ENCODE peak calls at places on chromosomes 16 and 17, in nine cellular contexts. D is heart left ventricle, Q is HFFc6, A is tibial nerve, B is psoas muscle, R is transverse colon, U is brain microvascular endothelial cell, E is ascending aorta, I is epithelial cell of esophagus. T is an unnamed sample.

GRCh38 chr17:77794846-77795245 is 163.7 kb upstream of the TNRC6C start:
- DNase-seq in D (no peak), Q (no peak), A (no peak), B (no peak), R (no peak), U (no peak), E (no peak), I (no peak), T (no peak)

GRCh38 chr17:48994548-48995331 is 2.4 kb upstream of the IGF2BP1 start:
- DNase-seq in D (no peak), Q (no peak), A (no peak), B (no peak), R (no peak), U (no peak), E (no peak), I (no peak), T (peak)

GRCh38 chr17:82217530-82218204 is 5.0 kb upstream of the CCDC57 start:
- DNase-seq in D (no peak), Q (peak), A (no peak), B (peak), R (peak), U (peak), E (peak), I (peak), T (peak)

GRCh38 chr17:22507823-22508222 is 815.5 kb downstream of the KCNJ18 start:
- DNase-seq in D (no peak), Q (no peak), A (no peak), B (no peak), R (no peak), U (no peak), E (no peak), I (no peak), T (no peak)

GRCh38 chr16:14302031-14302398 is 230.9 kb downstream of the MRTFB start:
- DNase-seq in D (peak), Q (peak), A (no peak), B (peak), R (peak), U (no peak), E (peak), I (peak), T (no peak)

GRCh38 chr17:82664276-82664575 is 16.0 kb upstream of the WDR45B start:
- DNase-seq in D (no peak), Q (no peak), A (no peak), B (no peak), R (no peak), U (no peak), E (no peak), I (no peak), T (no peak)

GRCh38 chr17:41777579-41778188 is 8.8 kb downstream of the JUP start:
- DNase-seq in D (peak), Q (peak), A (peak), B (peak), R (peak), U (peak), E (no peak), I (peak), T (peak)

GRCh38 chr17:72118588-72119279 is 2.1 kb upstream of the SOX9 start:
- DNase-seq in D (peak), Q (peak), A (no peak), B (peak), R (peak), U (peak), E (no peak), I (peak), T (no peak)

GRCh38 chr16:76278976-76279375 is 1.8 kb downstream of the CNTNAP4 start:
- DNase-seq in D (no peak), Q (no peak), A (no peak), B (no peak), R (no peak), U (no peak), E (no peak), I (peak), T (no peak)

GRCh38 chr16:28105297-28105696 is 41.8 kb upstream of the GSG1L start:
- DNase-seq in D (no peak), Q (no peak), A (no peak), B (no peak), R (no peak), U (no peak), E (no peak), I (no peak), T (no peak)

GRCh38 chr17:64319531-64319930 is 56.5 kb upstream of the TEX2 start:
- DNase-seq in D (no peak), Q (no peak), A (no peak), B (no peak), R (no peak), U (no peak), E (no peak), I (no peak), T (no peak)

GRCh38 chr16:71895679-71896385 is 501 bp downstream of the IST1 start:
- DNase-seq in D (peak), Q (peak), A (no peak), B (peak), R (peak), U (peak), E (no peak), I (peak), T (no peak)

GRCh38 chr17:60361889-60362288 is 30.0 kb downstream of the USP32 start:
- DNase-seq in D (no peak), Q (no peak), A (no peak), B (no peak), R (no peak), U (no peak), E (no peak), I (no peak), T (no peak)

GRCh38 chr16:86258713-86259112 is 251.6 kb upstream of the FOXF1 start:
- DNase-seq in D (no peak), Q (no peak), A (no peak), B (no peak), R (no peak), U (no peak), E (no peak), I (no peak), T (no peak)

GRCh38 chr17:43438626-43439529 is 40.1 kb downstream of the ARL4D start:
- DNase-seq in D (no peak), Q (no peak), A (no peak), B (no peak), R (no peak), U (no peak), E (no peak), I (no peak), T (no peak)

GRCh38 chr17:72534265-72534664 is 413.4 kb downstream of the SOX9 start:
- DNase-seq in D (no peak), Q (no peak), A (no peak), B (no peak), R (no peak), U (no peak), E (no peak), I (no peak), T (no peak)

GRCh38 chr16:50301626-50302471 is 35.5 kb downstream of the ADCY7 start:
- DNase-seq in D (no peak), Q (peak), A (no peak), B (peak), R (no peak), U (peak), E (peak), I (peak), T (peak)

GRCh38 chr17:4509402-4509801 is 10.7 kb downstream of the SPNS2 start:
- DNase-seq in D (no peak), Q (no peak), A (no peak), B (no peak), R (no peak), U (no peak), E (peak), I (no peak), T (no peak)

GRCh38 chr16:57648125-57648524 is 19.7 kb downstream of the ADGRG1 start:
- DNase-seq in D (no peak), Q (no peak), A (no peak), B (no peak), R (no peak), U (no peak), E (no peak), I (no peak), T (no peak)

GRCh38 chr17:39045948-39046679 is 78.9 kb upstream of the FBXO47 start:
- DNase-seq in D (no peak), Q (no peak), A (no peak), B (no peak), R (no peak), U (no peak), E (no peak), I (no peak), T (no peak)

GRCh38 chr17:70205386-70205785 is 36.1 kb downstream of the KCNJ2 start:
- DNase-seq in D (no peak), Q (no peak), A (no peak), B (no peak), R (no peak), U (no peak), E (no peak), I (peak), T (no peak)

GRCh38 chr17:17345686-17346427 is 42.7 kb downstream of the NT5M start:
- DNase-seq in D (no peak), Q (no peak), A (no peak), B (no peak), R (no peak), U (no peak), E (peak), I (no peak), T (no peak)

GRCh38 chr16:67959520-67959919 is 8.9 kb downstream of the SLC12A4 start:
- DNase-seq in D (peak), Q (peak), A (peak), B (peak), R (peak), U (no peak), E (peak), I (no peak), T (no peak)

GRCh38 chr17:43372273-43372911 is 26.4 kb upstream of the ARL4D start:
- DNase-seq in D (peak), Q (no peak), A (no peak), B (no peak), R (peak), U (no peak), E (no peak), I (no peak), T (no peak)

GRCh38 chr17:67272312-67273050 is 27.5 kb upstream of the HELZ start:
- DNase-seq in D (no peak), Q (no peak), A (no peak), B (no peak), R (no peak), U (no peak), E (no peak), I (no peak), T (no peak)

GRCh38 chr16:84041421-84041820 is 1.2 kb downstream of the SLC38A8 start:
- DNase-seq in D (no peak), Q (no peak), A (no peak), B (no peak), R (no peak), U (no peak), E (no peak), I (no peak), T (no peak)

GRCh38 chr16:84040823-84041391 is 1.7 kb downstream of the SLC38A8 start:
- DNase-seq in D (no peak), Q (peak), A (no peak), B (no peak), R (no peak), U (no peak), E (no peak), I (peak), T (no peak)

GRCh38 chr16:84041881-84042280 is 714 bp downstream of the SLC38A8 start:
- DNase-seq in D (no peak), Q (no peak), A (no peak), B (no peak), R (no peak), U (no peak), E (no peak), I (no peak), T (no peak)

GRCh38 chr16:84039696-84040095 is 2.9 kb downstream of the SLC38A8 start:
- DNase-seq in D (no peak), Q (no peak), A (no peak), B (no peak), R (no peak), U (no peak), E (no peak), I (no peak), T (no peak)

DNA sequence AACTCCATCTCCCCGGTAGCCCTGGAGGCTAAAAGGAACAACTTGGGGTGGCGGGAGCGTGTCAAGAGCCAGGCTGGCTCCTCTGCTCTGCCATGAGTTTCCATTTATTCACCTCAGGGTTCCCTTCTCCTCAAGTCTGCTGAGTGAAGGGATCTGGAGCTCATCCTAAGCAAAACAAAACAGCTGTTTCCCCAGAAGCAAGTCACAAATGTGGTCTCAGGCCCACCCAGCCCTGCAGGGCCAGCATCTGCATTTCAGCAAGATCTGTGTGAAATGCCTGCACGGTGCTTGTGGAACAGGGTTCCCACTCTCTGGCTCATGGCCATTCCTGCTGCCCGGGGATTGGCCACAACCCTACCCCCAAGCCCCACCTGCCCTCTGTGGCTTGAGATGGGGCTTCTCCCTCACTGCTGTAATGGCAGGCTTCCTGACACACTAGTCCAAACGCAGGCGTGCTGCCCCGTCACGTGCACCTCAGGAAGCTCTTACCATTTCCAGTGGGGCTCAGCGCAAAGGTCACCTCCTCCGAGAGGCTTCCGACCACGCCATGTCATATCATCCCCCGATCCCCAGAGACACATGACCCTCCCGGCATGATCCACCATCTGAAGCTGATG is 2.3 kb downstream of the SLC38A8 start:
- DNase-seq in D (no peak), Q (no peak), A (no peak), B (no peak), R (no peak), U (no peak), E (no peak), I (no peak), T (no peak)
- TF ChIP-seq CTCF in D (no peak), Q (no peak), A (no peak), B (no peak), R (no peak), U (no peak), E (no peak), I (no peak), T (no peak)

GRCh38 chr17:80991645-80992076 is at the start of gene CHMP6:
- DNase-seq in D (peak), Q (peak), A (peak), B (peak), R (peak), U (peak), E (peak), I (peak), T (peak)
- TF ChIP-seq CTCF in D (peak), Q (peak), A (peak), B (peak), R (peak), U (peak), E (no peak), I (no peak), T (peak)

GRCh38 chr17:75404223-75404738 is 1.2 kb downstream of the GRB2 start:
- DNase-seq in D (peak), Q (peak), A (peak), B (peak), R (peak), U (peak), E (peak), I (peak), T (no peak)
- TF ChIP-seq CTCF in D (peak), Q (peak), A (peak), B (peak), R (peak), U (peak), E (peak), I (peak), T (peak)

DNA sequence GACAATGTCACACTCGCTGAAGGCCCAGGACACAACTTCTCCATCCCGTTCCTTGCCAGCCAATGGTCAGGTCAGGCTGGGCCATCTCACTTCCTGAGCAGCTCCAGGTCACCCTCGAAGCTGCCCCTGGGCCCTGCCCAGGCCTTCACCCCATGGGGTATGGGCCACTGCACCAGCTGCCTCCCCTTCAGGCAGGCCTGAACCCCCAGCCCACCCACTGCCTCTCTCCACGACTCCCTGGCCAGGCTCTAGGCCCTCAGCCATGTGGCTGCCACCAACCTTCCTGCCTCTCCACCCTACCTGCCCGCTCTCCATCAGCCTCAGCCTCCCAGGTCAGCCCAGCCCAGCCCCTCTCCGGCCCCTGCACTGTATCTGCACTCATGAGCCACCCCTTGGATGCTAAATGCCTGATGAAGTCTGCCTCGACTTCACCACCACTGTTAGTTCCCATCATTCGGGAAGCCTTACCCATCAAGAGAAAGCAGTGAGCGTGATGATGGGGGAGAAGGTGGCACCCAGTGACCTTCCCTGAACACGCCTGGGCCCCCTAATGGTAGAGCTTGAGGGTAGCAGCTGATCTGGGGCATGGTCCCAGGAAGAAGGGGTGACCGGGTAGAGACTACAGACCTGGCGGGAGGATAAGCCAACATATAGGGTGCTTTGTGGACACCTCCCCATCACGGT is 30.9 kb upstream of the C16orf95 start:
- DNase-seq in D (no peak), Q (no peak), A (no peak), B (no peak), R (no peak), U (no peak), E (no peak), I (no peak), T (no peak)
- TF ChIP-seq CTCF in D (no peak), Q (peak), A (no peak), B (no peak), R (no peak), U (no peak), E (no peak), I (no peak), T (no peak)